ENCODE peak calls at places on chromosomes 7 and 10, in eight cellular contexts. N is spleen, E is tibial nerve, H is prostate gland, M is IMR-90, W is heart left ventricle, U is adrenal gland, S is uterus. J is an unnamed sample.

GRCh38 chr7:88115258-88116195 is 104.3 kb downstream of the SRI start:
- DNase-seq in N (no peak), E (no peak), H (no peak), M (no peak), W (no peak), U (no peak), S (no peak), J (no peak)

GRCh38 chr7:123557016-123557630 is 495 bp downstream of the NDUFA5 start:
- DNase-seq in N (no peak), E (no peak), H (no peak), M (peak; percentile 10), W (no peak), U (no peak), S (no peak), J (no peak)

GRCh38 chr7:145698526-145699262 is 417.9 kb upstream of the CNTNAP2 start:
- DNase-seq in N (no peak), E (no peak), H (no peak), M (peak; percentile 24), W (no peak), U (no peak), S (no peak), J (no peak)

GRCh38 chr7:64875658-64876406 is 27.2 kb upstream of the ZNF273 start:
- DNase-seq in N (no peak), E (peak; percentile 3), H (no peak), M (no peak), W (no peak), U (no peak), S (no peak), J (no peak)

GRCh38 chr10:114343623-114344306 is 60.5 kb downstream of the AFAP1L2 start:
- DNase-seq in N (no peak), E (no peak), H (no peak), M (no peak), W (no peak), U (no peak), S (no peak), J (no peak)

GRCh38 chr10:71270301-71270777 is 48.7 kb upstream of the SLC29A3 start:
- DNase-seq in N (no peak), E (peak; percentile 67), H (no peak), M (peak; percentile 84), W (peak; percentile 52), U (peak; percentile 53), S (peak; percentile 76), J (no peak)

GRCh38 chr7:141792526-141792925 is 2.5 kb downstream of the TAS2R5 start:
- DNase-seq in N (no peak), E (no peak), H (no peak), M (no peak), W (no peak), U (no peak), S (no peak), J (no peak)

GRCh38 chr7:16982640-16983103 is 100.9 kb upstream of the AGR3 start:
- DNase-seq in N (no peak), E (no peak), H (no peak), M (peak; percentile 67), W (no peak), U (no peak), S (no peak), J (no peak)

GRCh38 chr10:11871470-11871869 is 48.3 kb downstream of the PROSER2 start:
- DNase-seq in N (peak; percentile 11), E (no peak), H (no peak), M (peak; percentile 12), W (no peak), U (no peak), S (no peak), J (no peak)

GRCh38 chr10:98000346-98000745 is 30.1 kb downstream of the CRTAC1 start:
- DNase-seq in N (no peak), E (no peak), H (no peak), M (no peak), W (no peak), U (no peak), S (no peak), J (no peak)

GRCh38 chr10:110758898-110759297 is 112.8 kb upstream of the PDCD4 start:
- DNase-seq in N (no peak), E (no peak), H (no peak), M (peak; percentile 62), W (peak; percentile 68), U (no peak), S (peak; percentile 34), J (no peak)

GRCh38 chr10:33271969-33272583 is 62.4 kb downstream of the NRP1 start:
- DNase-seq in N (no peak), E (no peak), H (no peak), M (no peak), W (no peak), U (no peak), S (no peak), J (no peak)

GRCh38 chr7:75842836-75843446 is 29.3 kb upstream of the CCL24 start:
- DNase-seq in N (no peak), E (peak; percentile 30), H (peak; percentile 20), M (peak; percentile 93), W (no peak), U (no peak), S (no peak), J (no peak)

GRCh38 chr7:50497968-50498367 is 47.8 kb upstream of the FIGNL1 start:
- DNase-seq in N (no peak), E (peak; percentile 74), H (no peak), M (peak; percentile 7), W (no peak), U (peak; percentile 33), S (peak; percentile 80), J (no peak)

GRCh38 chr7:2955177-2955768 is 88.4 kb downstream of the CARD11 start:
- DNase-seq in N (no peak), E (no peak), H (no peak), M (no peak), W (no peak), U (no peak), S (no peak), J (no peak)

GRCh38 chr7:17370901-17371550 is 72.6 kb downstream of the AHR start:
- DNase-seq in N (no peak), E (no peak), H (no peak), M (peak; percentile 18), W (no peak), U (no peak), S (no peak), J (no peak)

DNA sequence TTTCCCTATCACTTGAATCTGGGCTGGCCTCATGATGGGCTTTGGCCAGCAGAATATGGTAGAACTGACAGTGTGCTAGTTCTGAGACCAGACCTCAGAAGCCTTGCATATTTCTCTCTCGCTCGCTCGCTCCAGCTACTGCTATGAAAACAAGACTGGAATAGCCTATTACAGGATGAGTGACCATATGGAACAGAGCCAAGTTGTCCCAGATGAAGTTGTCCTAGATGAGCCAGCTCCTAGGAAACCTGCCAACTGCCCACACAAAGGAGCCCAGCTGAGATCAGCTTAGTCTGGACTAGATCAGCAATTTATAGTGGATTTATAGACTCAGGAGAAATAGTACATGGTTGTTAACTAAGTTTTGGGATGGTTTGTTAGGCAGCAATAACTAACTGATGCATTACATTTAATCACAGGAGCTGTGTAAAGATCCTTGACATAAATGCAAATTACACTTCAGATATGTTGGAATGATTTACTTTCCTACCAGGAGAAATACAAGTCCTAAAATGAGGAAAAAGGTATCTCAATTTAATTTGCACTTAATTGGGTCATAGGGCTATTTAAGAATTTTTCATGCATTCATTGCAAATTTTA is 6.8 kb upstream of the HECW1 start:
- DNase-seq in N (no peak), E (no peak), H (no peak), M (peak; percentile 15), W (no peak), U (no peak), S (no peak), J (no peak)
- TF ChIP-seq POLR2A in N (no peak), E (no peak), H (no peak), M (no peak), W (no peak), U (no peak), S (no peak), J (no peak)

DNA sequence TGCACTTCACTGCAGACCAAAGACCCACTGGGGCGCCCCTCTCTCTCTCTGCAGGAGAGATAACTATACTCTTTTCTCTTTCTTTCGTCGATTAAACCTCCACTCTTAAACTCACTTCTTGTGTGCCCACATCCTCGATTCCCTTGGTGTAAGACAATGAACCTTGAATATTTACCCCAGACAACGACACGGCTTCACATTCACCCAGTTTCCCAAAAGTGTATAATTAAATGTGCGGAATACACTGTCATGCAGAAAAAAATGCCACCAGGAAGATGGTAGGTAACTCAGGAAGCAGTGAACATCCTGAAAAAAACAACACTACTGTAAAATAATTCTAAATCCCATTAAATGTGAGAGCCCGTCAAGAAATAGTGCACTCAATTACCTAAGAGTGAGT is 882.2 kb downstream of the TYW1 start:
- DNase-seq in N (no peak), E (no peak), H (no peak), M (no peak), W (no peak), U (no peak), S (no peak), J (no peak)
- H3K4me3 ChIP-seq in N (no peak overlapping the region), E (no peak overlapping the region), H (no peak overlapping the region), M (no peak overlapping the region), W (no peak overlapping the region), U (no peak overlapping the region), S (no peak overlapping the region), J (no peak overlapping the region)

GRCh38 chr7:21944616-21945373 is 904 bp downstream of the CDCA7L start:
- DNase-seq in N (peak; percentile 88), E (no peak), H (peak; percentile 75), M (peak; percentile 5), W (peak; percentile 44), U (no peak), S (no peak), J (peak; percentile 89)

GRCh38 chr7:21942955-21943354 is 2.7 kb downstream of the CDCA7L start:
- DNase-seq in N (no peak), E (no peak), H (no peak), M (no peak), W (no peak), U (no peak), S (no peak), J (no peak)

GRCh38 chr7:21945374-21946227 is at the start of gene CDCA7L:
- DNase-seq in N (peak; percentile 95), E (peak; percentile 41), H (peak; percentile 70), M (peak; percentile 63), W (peak; percentile 85), U (peak; percentile 21), S (peak; percentile 66), J (peak; percentile 94)

GRCh38 chr7:21941570-21942224 is 4.0 kb downstream of the CDCA7L start:
- DNase-seq in N (no peak), E (no peak), H (no peak), M (peak; percentile 43), W (no peak), U (no peak), S (no peak), J (no peak)

DNA sequence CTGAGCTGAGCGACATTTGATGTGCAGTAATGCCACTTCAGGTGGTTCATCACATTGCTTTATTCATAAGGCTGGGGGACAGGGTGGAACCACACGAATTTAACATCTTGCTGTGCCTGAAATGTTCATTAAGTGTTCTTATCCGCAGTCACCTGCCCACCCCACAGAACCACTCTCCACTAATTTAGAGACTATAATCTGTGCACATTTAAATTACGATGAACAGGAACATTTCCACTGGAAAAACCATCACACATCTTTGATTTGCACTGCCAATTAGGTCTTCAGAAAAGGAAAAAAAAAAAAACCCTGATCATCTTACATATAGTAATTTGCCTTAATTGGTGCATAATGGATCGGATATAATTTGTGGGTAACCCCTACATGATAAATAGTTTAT is 2.3 kb downstream of the CDCA7L start:
- DNase-seq in N (no peak), E (no peak), H (no peak), M (no peak), W (no peak), U (no peak), S (no peak), J (no peak)
- H3K27me3 ChIP-seq in N (peaks cover 23% of the 10 kb centered on the region), E (no peaks in the 10 kb centered on the region), H (peaks cover 2% of the 10 kb centered on the region), M (no peaks in the 10 kb centered on the region), W (no peaks in the 10 kb centered on the region), U (peaks cover 17% of the 10 kb centered on the region), S (no peaks in the 10 kb centered on the region), J (no peaks in the 10 kb centered on the region)

GRCh38 chr7:33062782-33063443 is 337 bp upstream of the NT5C3A start:
- DNase-seq in N (peak; percentile 98), E (peak; percentile 83), H (peak; percentile 90), M (peak; percentile 93), W (peak; percentile 95), U (peak; percentile 92), S (peak; percentile 92), J (peak; percentile 97)
- TF ChIP-seq POLR2A in N (peak; percentile 82), E (peak; percentile 78), H (peak; percentile 70), M (peak; percentile 60), W (peak; percentile 83), U (peak; percentile 61), S (peak; percentile 89), J (peak; percentile 25)

J was measured in right lobe of liver.